ENCODE peak calls at places on chromosomes 13 and 19, in ten cellular contexts. One of them, this sample, is unnamed.

GRCh38 chr19:2636897-2637683 is 65.4 kb downstream of the GNG7 start:
- DNase-seq in left lung: peak; percentile 95
- DNase-seq in HFF-Myc: no peak
- DNase-seq in cardiac fibroblast: peak; percentile 60
- DNase-seq in upper lobe of right lung: peak; percentile 89
- DNase-seq in IMR-90: peak; percentile 31
- DNase-seq in AG04449: no peak
- DNase-seq in cardiac muscle cell: peak; percentile 65
- DNase-seq in tibial nerve: no peak
- DNase-seq in neural progenitor cell: peak; percentile 76
- DNase-seq in this sample: peak; percentile 42

GRCh38 chr19:56423276-56423984 is 19.3 kb downstream of the ZNF583 start:
- DNase-seq in neural progenitor cell: no peak
- DNase-seq in upper lobe of right lung: no peak
- DNase-seq in IMR-90: no peak
- DNase-seq in AG04449: no peak
- DNase-seq in cardiac muscle cell: no peak
- DNase-seq in left lung: no peak
- DNase-seq in tibial nerve: no peak
- DNase-seq in cardiac fibroblast: no peak
- DNase-seq in HFF-Myc: no peak
- DNase-seq in this sample: peak; percentile 16

GRCh38 chr13:104799152-104799551 is 1732.9 kb upstream of the SLC10A2 start:
- DNase-seq in HFF-Myc: no peak
- DNase-seq in left lung: no peak
- DNase-seq in AG04449: no peak
- DNase-seq in cardiac muscle cell: no peak
- DNase-seq in neural progenitor cell: no peak
- DNase-seq in cardiac fibroblast: no peak
- DNase-seq in tibial nerve: no peak
- DNase-seq in upper lobe of right lung: no peak
- DNase-seq in IMR-90: no peak
- DNase-seq in this sample: no peak

GRCh38 chr19:57814505-57815246 is at the start of gene ZNF552:
- DNase-seq in AG04449: peak; percentile 47
- DNase-seq in IMR-90: peak; percentile 91
- DNase-seq in left lung: peak; percentile 88
- DNase-seq in neural progenitor cell: peak; percentile 96
- DNase-seq in tibial nerve: peak; percentile 43
- DNase-seq in HFF-Myc: peak; percentile 89
- DNase-seq in upper lobe of right lung: peak; percentile 90
- DNase-seq in cardiac fibroblast: peak; percentile 93
- DNase-seq in cardiac muscle cell: peak; percentile 93
- DNase-seq in this sample: peak; percentile 90

GRCh38 chr19:53394974-53395839 is at the start of gene ZNF765:
- DNase-seq in HFF-Myc: peak; percentile 67
- DNase-seq in AG04449: peak; percentile 56
- DNase-seq in tibial nerve: peak; percentile 91
- DNase-seq in left lung: peak; percentile 99
- DNase-seq in cardiac fibroblast: peak; percentile 95
- DNase-seq in upper lobe of right lung: peak; percentile 97
- DNase-seq in cardiac muscle cell: peak; percentile 96
- DNase-seq in IMR-90: peak; percentile 85
- DNase-seq in neural progenitor cell: peak; percentile 98
- DNase-seq in this sample: peak; percentile 91

GRCh38 chr19:45250832-45251451 is at the start of gene MARK4:
- DNase-seq in HFF-Myc: no peak
- DNase-seq in upper lobe of right lung: peak; percentile 78
- DNase-seq in left lung: peak; percentile 89
- DNase-seq in neural progenitor cell: peak; percentile 82
- DNase-seq in cardiac muscle cell: peak; percentile 69
- DNase-seq in AG04449: no peak
- DNase-seq in tibial nerve: no peak
- DNase-seq in IMR-90: peak; percentile 34
- DNase-seq in cardiac fibroblast: peak; percentile 71
- DNase-seq in this sample: peak; percentile 48

GRCh38 chr13:22369090-22369489 is 698.2 kb downstream of the FGF9 start:
- DNase-seq in IMR-90: no peak
- DNase-seq in cardiac fibroblast: no peak
- DNase-seq in tibial nerve: no peak
- DNase-seq in cardiac muscle cell: no peak
- DNase-seq in AG04449: no peak
- DNase-seq in upper lobe of right lung: no peak
- DNase-seq in HFF-Myc: no peak
- DNase-seq in neural progenitor cell: no peak
- DNase-seq in left lung: no peak
- DNase-seq in this sample: no peak

GRCh38 chr13:112956516-112957294 is 12.3 kb upstream of the MCF2L start:
- DNase-seq in upper lobe of right lung: no peak
- DNase-seq in tibial nerve: no peak
- DNase-seq in cardiac fibroblast: no peak
- DNase-seq in AG04449: no peak
- DNase-seq in HFF-Myc: no peak
- DNase-seq in cardiac muscle cell: peak; percentile 13
- DNase-seq in left lung: no peak
- DNase-seq in neural progenitor cell: peak; percentile 81
- DNase-seq in IMR-90: no peak
- DNase-seq in this sample: no peak

GRCh38 chr13:113209880-113210421 is 538 bp downstream of the CUL4A start:
- DNase-seq in AG04449: no peak
- DNase-seq in upper lobe of right lung: peak; percentile 87
- DNase-seq in left lung: peak; percentile 93
- DNase-seq in IMR-90: peak; percentile 55
- DNase-seq in tibial nerve: no peak
- DNase-seq in HFF-Myc: no peak
- DNase-seq in cardiac muscle cell: peak; percentile 59
- DNase-seq in neural progenitor cell: peak; percentile 62
- DNase-seq in cardiac fibroblast: peak; percentile 57
- DNase-seq in this sample: peak; percentile 45

GRCh38 chr19:7692417-7693088 is 9.4 kb downstream of the FCER2 start:
- DNase-seq in upper lobe of right lung: no peak
- DNase-seq in AG04449: no peak
- DNase-seq in HFF-Myc: no peak
- DNase-seq in cardiac fibroblast: no peak
- DNase-seq in left lung: no peak
- DNase-seq in tibial nerve: no peak
- DNase-seq in neural progenitor cell: no peak
- DNase-seq in IMR-90: no peak
- DNase-seq in cardiac muscle cell: no peak
- DNase-seq in this sample: no peak

GRCh38 chr13:64847767-64848166 is 2382.4 kb downstream of the PCDH9 start:
- DNase-seq in neural progenitor cell: no peak
- DNase-seq in upper lobe of right lung: no peak
- DNase-seq in left lung: no peak
- DNase-seq in cardiac fibroblast: no peak
- DNase-seq in AG04449: no peak
- DNase-seq in cardiac muscle cell: no peak
- DNase-seq in IMR-90: no peak
- DNase-seq in tibial nerve: no peak
- DNase-seq in HFF-Myc: no peak
- DNase-seq in this sample: no peak

GRCh38 chr19:4596033-4596904 is 36.8 kb upstream of the SEMA6B start:
- DNase-seq in tibial nerve: no peak
- DNase-seq in HFF-Myc: no peak
- DNase-seq in cardiac fibroblast: no peak
- DNase-seq in left lung: no peak
- DNase-seq in upper lobe of right lung: no peak
- DNase-seq in neural progenitor cell: peak; percentile 38
- DNase-seq in AG04449: no peak
- DNase-seq in IMR-90: no peak
- DNase-seq in cardiac muscle cell: no peak
- DNase-seq in this sample: no peak

DNA sequence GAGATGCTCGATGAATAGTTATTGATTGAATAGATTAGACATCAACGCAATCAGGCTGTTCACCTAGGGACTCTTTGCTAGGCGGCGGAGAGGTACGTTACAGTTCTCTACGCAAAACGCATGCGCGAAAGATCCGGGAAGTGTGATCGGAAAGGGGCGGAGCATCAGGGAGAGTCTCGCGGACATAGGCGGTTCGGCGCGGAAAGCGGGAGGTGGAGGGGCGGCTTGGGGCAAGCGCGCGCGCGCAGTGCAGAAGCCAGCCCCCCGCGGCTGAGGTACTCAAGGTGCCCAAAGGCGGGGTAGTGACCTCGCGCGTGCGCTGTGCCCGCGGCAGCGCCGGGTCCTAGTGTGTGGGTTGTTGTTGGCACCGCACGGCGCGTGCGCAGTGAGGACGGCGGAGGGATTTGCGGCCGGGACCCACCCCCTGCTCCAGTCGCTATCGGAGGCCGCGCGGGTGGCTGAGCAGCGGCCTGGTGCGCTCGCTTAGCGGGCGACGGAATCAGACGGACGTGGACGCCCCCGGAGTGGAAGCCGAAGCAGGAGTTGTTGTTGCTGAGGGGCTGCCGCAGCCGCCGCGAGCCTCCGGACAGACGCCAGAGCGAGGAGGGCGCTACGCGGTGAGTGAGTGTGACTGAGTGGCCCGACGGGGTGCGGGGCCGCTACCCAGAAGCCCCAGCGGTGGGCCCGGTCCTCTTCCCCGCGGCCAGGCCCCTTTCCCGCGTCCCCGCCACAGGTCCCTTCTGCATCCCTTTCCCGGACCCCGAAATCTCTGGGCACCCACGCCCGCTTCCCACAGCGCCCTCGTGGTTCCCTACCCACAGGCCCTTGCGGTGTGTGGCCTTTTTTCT is at the start of gene SNRNP70:
- DNase-seq in left lung: peak; percentile 99
- DNase-seq in cardiac muscle cell: peak; percentile 100
- DNase-seq in upper lobe of right lung: peak; percentile 100
- DNase-seq in tibial nerve: peak; percentile 97
- DNase-seq in cardiac fibroblast: peak; percentile 100
- DNase-seq in AG04449: peak; percentile 95
- DNase-seq in neural progenitor cell: peak; percentile 100
- DNase-seq in HFF-Myc: peak; percentile 90
- DNase-seq in IMR-90: peak; percentile 99
- DNase-seq in this sample: peak; percentile 100
- TF ChIP-seq CTCF in left lung: peak; percentile 7
- TF ChIP-seq CTCF in cardiac muscle cell: no peak
- TF ChIP-seq CTCF in upper lobe of right lung: no peak
- TF ChIP-seq CTCF in tibial nerve: peak; percentile 9
- TF ChIP-seq CTCF in cardiac fibroblast: no peak
- TF ChIP-seq CTCF in AG04449: no peak
- TF ChIP-seq CTCF in neural progenitor cell: peak; percentile 4
- TF ChIP-seq CTCF in HFF-Myc: no peak
- TF ChIP-seq CTCF in IMR-90: no peak
- TF ChIP-seq CTCF in this sample: no peak

GRCh38 chr19:51701468-51702100 is 8.5 kb downstream of the SPACA6 start:
- DNase-seq in upper lobe of right lung: no peak
- DNase-seq in cardiac fibroblast: no peak
- DNase-seq in cardiac muscle cell: no peak
- DNase-seq in tibial nerve: no peak
- DNase-seq in AG04449: no peak
- DNase-seq in neural progenitor cell: no peak
- DNase-seq in HFF-Myc: no peak
- DNase-seq in left lung: no peak
- DNase-seq in IMR-90: no peak
- DNase-seq in this sample: no peak
- H3K4me3 ChIP-seq in upper lobe of right lung: no peak overlapping the region
- H3K4me3 ChIP-seq in cardiac fibroblast: no peak overlapping the region
- H3K4me3 ChIP-seq in cardiac muscle cell: no peak overlapping the region
- H3K4me3 ChIP-seq in tibial nerve: no peak overlapping the region
- H3K4me3 ChIP-seq in AG04449: no peak overlapping the region
- H3K4me3 ChIP-seq in neural progenitor cell: no peak overlapping the region
- H3K4me3 ChIP-seq in HFF-Myc: no peak overlapping the region
- H3K4me3 ChIP-seq in left lung: no peak overlapping the region
- H3K4me3 ChIP-seq in IMR-90: no peak overlapping the region
- H3K4me3 ChIP-seq in this sample: no peak overlapping the region

GRCh38 chr19:18588611-18589379 is at the start of gene REX1BD:
- DNase-seq in neural progenitor cell: peak; percentile 92
- DNase-seq in cardiac muscle cell: peak; percentile 88
- DNase-seq in AG04449: no peak
- DNase-seq in upper lobe of right lung: peak; percentile 92
- DNase-seq in IMR-90: peak; percentile 68
- DNase-seq in cardiac fibroblast: peak; percentile 88
- DNase-seq in HFF-Myc: no peak
- DNase-seq in left lung: peak; percentile 97
- DNase-seq in tibial nerve: peak; percentile 55
- DNase-seq in this sample: peak; percentile 78

GRCh38 chr19:18589380-18590272 is 1.0 kb downstream of the REX1BD start:
- DNase-seq in neural progenitor cell: peak; percentile 90
- DNase-seq in cardiac muscle cell: peak; percentile 73
- DNase-seq in AG04449: no peak
- DNase-seq in upper lobe of right lung: peak; percentile 90
- DNase-seq in left lung: peak; percentile 92
- DNase-seq in cardiac fibroblast: peak; percentile 66
- DNase-seq in tibial nerve: no peak
- DNase-seq in HFF-Myc: peak; percentile 46
- DNase-seq in IMR-90: peak; percentile 55
- DNase-seq in this sample: peak; percentile 47

GRCh38 chr19:18587962-18588610 is 512 bp upstream of the REX1BD start:
- DNase-seq in cardiac muscle cell: no peak
- DNase-seq in tibial nerve: no peak
- DNase-seq in HFF-Myc: no peak
- DNase-seq in neural progenitor cell: no peak
- DNase-seq in AG04449: no peak
- DNase-seq in IMR-90: no peak
- DNase-seq in upper lobe of right lung: no peak
- DNase-seq in left lung: peak; percentile 20
- DNase-seq in cardiac fibroblast: no peak
- DNase-seq in this sample: no peak

GRCh38 chr19:18591735-18592385 is 3.3 kb downstream of the REX1BD start:
- DNase-seq in cardiac muscle cell: no peak
- DNase-seq in IMR-90: no peak
- DNase-seq in tibial nerve: no peak
- DNase-seq in left lung: no peak
- DNase-seq in cardiac fibroblast: no peak
- DNase-seq in neural progenitor cell: no peak
- DNase-seq in AG04449: no peak
- DNase-seq in HFF-Myc: peak; percentile 86
- DNase-seq in upper lobe of right lung: no peak
- DNase-seq in this sample: no peak

GRCh38 chr19:18590273-18591272 is 2.0 kb downstream of the REX1BD start:
- DNase-seq in neural progenitor cell: peak; percentile 98
- DNase-seq in cardiac fibroblast: peak; percentile 66
- DNase-seq in AG04449: no peak
- DNase-seq in HFF-Myc: no peak
- DNase-seq in tibial nerve: peak; percentile 55
- DNase-seq in upper lobe of right lung: peak; percentile 62
- DNase-seq in cardiac muscle cell: peak; percentile 70
- DNase-seq in IMR-90: peak; percentile 57
- DNase-seq in left lung: peak; percentile 10
- DNase-seq in this sample: peak; percentile 69
- TF ChIP-seq CTCF in neural progenitor cell: peak; percentile 70
- TF ChIP-seq CTCF in cardiac fibroblast: no peak
- TF ChIP-seq CTCF in AG04449: peak; percentile 23
- TF ChIP-seq CTCF in HFF-Myc: peak; percentile 15
- TF ChIP-seq CTCF in tibial nerve: no peak
- TF ChIP-seq CTCF in upper lobe of right lung: no peak
- TF ChIP-seq CTCF in cardiac muscle cell: peak; percentile 39
- TF ChIP-seq CTCF in IMR-90: peak; percentile 33
- TF ChIP-seq CTCF in left lung: no peak
- TF ChIP-seq CTCF in this sample: peak; percentile 54

DNA sequence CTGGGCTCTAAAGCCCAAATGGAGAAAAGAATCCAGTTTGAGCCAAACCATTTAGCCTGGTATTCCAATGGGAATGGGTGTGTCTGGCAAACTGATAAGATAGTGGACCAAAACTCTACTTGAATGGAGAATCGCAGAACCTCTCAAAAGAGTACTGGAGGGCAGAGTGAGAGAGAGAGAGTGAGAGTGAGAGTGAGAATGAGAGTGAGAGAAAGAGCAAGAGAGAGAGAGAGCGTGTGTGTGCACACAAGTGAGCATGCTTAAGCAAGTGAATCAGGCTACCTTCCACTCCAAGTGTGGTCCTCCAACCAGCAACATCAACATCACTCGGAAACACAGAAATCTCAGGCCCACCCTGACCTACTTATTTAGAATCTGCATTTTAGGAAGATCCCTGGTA is 58.8 kb downstream of the UQCRFS1 start:
- DNase-seq in left lung: no peak
- DNase-seq in upper lobe of right lung: no peak
- DNase-seq in cardiac muscle cell: no peak
- DNase-seq in AG04449: no peak
- DNase-seq in neural progenitor cell: no peak
- DNase-seq in tibial nerve: no peak
- DNase-seq in HFF-Myc: no peak
- DNase-seq in IMR-90: no peak
- DNase-seq in cardiac fibroblast: no peak
- DNase-seq in this sample: no peak
- H3K4me3 ChIP-seq in left lung: no peak overlapping the region
- H3K4me3 ChIP-seq in upper lobe of right lung: no peak overlapping the region
- H3K4me3 ChIP-seq in cardiac muscle cell: no peak overlapping the region
- H3K4me3 ChIP-seq in AG04449: no peak overlapping the region
- H3K4me3 ChIP-seq in neural progenitor cell: no peak overlapping the region
- H3K4me3 ChIP-seq in tibial nerve: no peak overlapping the region
- H3K4me3 ChIP-seq in HFF-Myc: no peak overlapping the region
- H3K4me3 ChIP-seq in IMR-90: no peak overlapping the region
- H3K4me3 ChIP-seq in cardiac fibroblast: no peak overlapping the region
- H3K4me3 ChIP-seq in this sample: no peak overlapping the region

This sample was measured in astrocyte of the spinal cord.